ENCODE peak calls at places on chromosomes 3 and 15, in seven cellular contexts. N is NCI-H748 treated with DMSO at 0.1 percent for 48 hours; Q is EL; Y is Jurkat, Clone E6-1; I is aorta; D is CD8-positive, alpha-beta memory T cell; E is GM04504. S is an unnamed sample.

GRCh38 chr3:138434276-138434874 is at the start of gene ESYT3:
- DNase-seq in Y (peak; percentile 52), I (peak; percentile 91), Q (peak; percentile 67), D (peak; percentile 16), E (no peak), N (peak; percentile 13), S (peak; percentile 54)

GRCh38 chr3:13064964-13065363 is 8.3 kb downstream of the IQSEC1 start:
- DNase-seq in D (no peak), E (no peak), Q (no peak), I (no peak), Y (no peak), N (no peak), S (no peak)

GRCh38 chr15:74799255-74799842 is 13.3 kb upstream of the LMAN1L start:
- DNase-seq in Q (no peak), Y (no peak), D (no peak), N (no peak), I (no peak), E (no peak), S (no peak)

GRCh38 chr15:84598250-84598649 is 2.6 kb upstream of the ZSCAN2 start:
- DNase-seq in I (no peak), N (no peak), Q (no peak), E (no peak), Y (peak; percentile 95), D (no peak), S (no peak)

GRCh38 chr3:142866841-142867631 is 21.8 kb downstream of the PCOLCE2 start:
- DNase-seq in Q (no peak), N (peak; percentile 88), E (no peak), Y (no peak), D (no peak), I (no peak), S (peak; percentile 57)

GRCh38 chr3:189316296-189317019 is 144.7 kb downstream of the TPRG1 start:
- DNase-seq in D (no peak), N (no peak), E (no peak), Y (no peak), Q (peak; percentile 36), I (no peak), S (no peak)

GRCh38 chr3:104886220-104886995 is 480.3 kb upstream of the ALCAM start:
- DNase-seq in Q (peak; percentile 23), Y (no peak), D (no peak), N (no peak), I (no peak), E (no peak), S (no peak)

GRCh38 chr15:82548700-82549099 is 8.4 kb upstream of the RPS17 start:
- DNase-seq in Q (no peak), I (no peak), Y (no peak), D (no peak), N (no peak), E (no peak), S (no peak)

GRCh38 chr3:189580190-189580589 is 51.0 kb upstream of the TP63 start:
- DNase-seq in E (no peak), D (no peak), I (no peak), N (no peak), Q (no peak), Y (no peak), S (no peak)

GRCh38 chr3:187850256-187851010 is 105.2 kb upstream of the BCL6 start:
- DNase-seq in D (no peak), I (no peak), Q (no peak), Y (no peak), E (no peak), N (no peak), S (no peak)

GRCh38 chr3:179735321-179735720 is 82.5 kb downstream of the USP13 start:
- DNase-seq in E (no peak), Q (no peak), Y (no peak), D (no peak), I (no peak), N (no peak), S (no peak)

GRCh38 chr3:12545473-12545791 is at the start of gene MKRN2OS:
- DNase-seq in E (no peak), Q (no peak), D (no peak), Y (no peak), N (no peak), I (no peak), S (no peak)

GRCh38 chr15:40925495-40925862 is 3.7 kb upstream of the DLL4 start:
- DNase-seq in D (no peak), N (no peak), E (no peak), Y (no peak), I (no peak), Q (no peak), S (no peak)

GRCh38 chr3:121822973-121823372 is 11.9 kb downstream of the IQCB1 start:
- DNase-seq in D (no peak), E (no peak), Y (no peak), I (no peak), Q (no peak), N (no peak), S (no peak)

GRCh38 chr15:91553455-91553854 is 300.1 kb upstream of the SLCO3A1 start:
- DNase-seq in Y (no peak), I (no peak), D (no peak), N (no peak), Q (no peak), E (no peak), S (no peak)

GRCh38 chr15:82133251-82133650 is 87.4 kb upstream of the MEX3B start:
- DNase-seq in Y (no peak), Q (no peak), D (no peak), N (no peak), E (no peak), I (no peak), S (no peak)

GRCh38 chr3:141895731-141896130 is 19.3 kb downstream of the ATP1B3 start:
- DNase-seq in Q (peak; percentile 8), E (no peak), I (no peak), Y (no peak), D (no peak), N (no peak), S (no peak)

GRCh38 chr3:55935241-55935640 is 448.1 kb upstream of the WNT5A start:
- DNase-seq in D (no peak), Y (no peak), I (no peak), E (no peak), Q (no peak), N (peak; percentile 69), S (no peak)

GRCh38 chr3:111763101-111763500 is 96.0 kb upstream of the PHLDB2 start:
- DNase-seq in Y (no peak), E (no peak), N (no peak), I (no peak), Q (no peak), D (no peak), S (no peak)

GRCh38 chr3:88019024-88019423 is 39.8 kb downstream of the CGGBP1 start:
- DNase-seq in I (no peak), Y (peak; percentile 77), Q (no peak), N (no peak), D (no peak), E (no peak), S (no peak)

GRCh38 chr3:130276203-130276803 is 69.2 kb upstream of the COL6A5 start:
- DNase-seq in D (no peak), E (peak; percentile 20), N (peak; percentile 1), I (no peak), Q (peak; percentile 51), Y (peak; percentile 33), S (peak; percentile 71)

GRCh38 chr15:63512148-63512547 is 7.8 kb downstream of the USP3 start:
- DNase-seq in E (no peak), Q (no peak), Y (no peak), I (no peak), D (no peak), N (no peak), S (no peak)

GRCh38 chr3:198092276-198092675 is 132.3 kb downstream of the LMLN start:
- DNase-seq in Y (no peak), I (no peak), E (no peak), N (no peak), Q (no peak), D (no peak), S (peak; percentile 49)

GRCh38 chr15:25501828-25502446 is 63.1 kb upstream of the UBE3A start:
- DNase-seq in Y (peak; percentile 60), Q (peak; percentile 34), I (no peak), E (peak; percentile 5), N (no peak), D (no peak), S (peak; percentile 18)

S was measured in erythroblast.